ENCODE peak calls at places on chromosomes 13 and 19, in seven cellular contexts. One of them, this sample, is unnamed.

GRCh38 chr19:50427997-50428425 is 4.7 kb upstream of the MYBPC2 start:
- DNase-seq in H1: peak
- DNase-seq in SK-N-SH: no peak
- DNase-seq in GM12878: no peak
- DNase-seq in HCT116: no peak
- DNase-seq in HepG2: no peak
- DNase-seq in K562: no peak
- DNase-seq in this sample: no peak

GRCh38 chr13:31517599-31517998 is 221.7 kb upstream of the RXFP2 start:
- DNase-seq in H1: no peak
- DNase-seq in SK-N-SH: no peak
- DNase-seq in GM12878: no peak
- DNase-seq in HCT116: no peak
- DNase-seq in HepG2: no peak
- DNase-seq in K562: no peak
- DNase-seq in this sample: no peak

GRCh38 chr13:98877466-98877865 is 100.4 kb downstream of the DOCK9 start:
- DNase-seq in H1: no peak
- DNase-seq in SK-N-SH: no peak
- DNase-seq in GM12878: no peak
- DNase-seq in HCT116: no peak
- DNase-seq in HepG2: no peak
- DNase-seq in K562: no peak
- DNase-seq in this sample: no peak

GRCh38 chr19:15112385-15112784 is 5.2 kb downstream of the SYDE1 start:
- DNase-seq in H1: no peak
- DNase-seq in SK-N-SH: peak
- DNase-seq in GM12878: no peak
- DNase-seq in HCT116: peak
- DNase-seq in HepG2: peak
- DNase-seq in K562: peak
- DNase-seq in this sample: no peak

GRCh38 chr13:46756977-46757376 is 40.0 kb downstream of the ESD start:
- DNase-seq in H1: no peak
- DNase-seq in SK-N-SH: no peak
- DNase-seq in GM12878: no peak
- DNase-seq in HCT116: no peak
- DNase-seq in HepG2: no peak
- DNase-seq in K562: no peak
- DNase-seq in this sample: no peak

GRCh38 chr13:98108330-98108729 is 34.6 kb upstream of the FARP1 start:
- DNase-seq in H1: no peak
- DNase-seq in SK-N-SH: no peak
- DNase-seq in GM12878: no peak
- DNase-seq in HCT116: no peak
- DNase-seq in HepG2: no peak
- DNase-seq in K562: no peak
- DNase-seq in this sample: no peak

GRCh38 chr19:35784401-35785086 is 9.2 kb downstream of the ARHGAP33 start:
- DNase-seq in H1: peak
- DNase-seq in SK-N-SH: no peak
- DNase-seq in GM12878: no peak
- DNase-seq in HCT116: no peak
- DNase-seq in HepG2: no peak
- DNase-seq in K562: no peak
- DNase-seq in this sample: no peak

GRCh38 chr19:49805822-49806612 is 7.1 kb downstream of the FUZ start:
- DNase-seq in H1: no peak
- DNase-seq in SK-N-SH: no peak
- DNase-seq in GM12878: no peak
- DNase-seq in HCT116: no peak
- DNase-seq in HepG2: no peak
- DNase-seq in K562: no peak
- DNase-seq in this sample: no peak

GRCh38 chr13:23175920-23176319 is 4.9 kb upstream of the SGCG start:
- DNase-seq in H1: no peak
- DNase-seq in SK-N-SH: no peak
- DNase-seq in GM12878: no peak
- DNase-seq in HCT116: peak
- DNase-seq in HepG2: no peak
- DNase-seq in K562: no peak
- DNase-seq in this sample: no peak

GRCh38 chr13:97911311-97912138 is 42.0 kb upstream of the IPO5 start:
- DNase-seq in H1: no peak
- DNase-seq in SK-N-SH: peak
- DNase-seq in GM12878: no peak
- DNase-seq in HCT116: peak
- DNase-seq in HepG2: peak
- DNase-seq in K562: peak
- DNase-seq in this sample: peak

GRCh38 chr19:41192574-41193419 is at the start of gene CYP2S1:
- DNase-seq in H1: no peak
- DNase-seq in SK-N-SH: no peak
- DNase-seq in GM12878: no peak
- DNase-seq in HCT116: peak
- DNase-seq in HepG2: no peak
- DNase-seq in K562: peak
- DNase-seq in this sample: no peak

GRCh38 chr19:45254044-45254531 is 3.0 kb downstream of the MARK4 start:
- DNase-seq in H1: no peak
- DNase-seq in SK-N-SH: peak
- DNase-seq in GM12878: no peak
- DNase-seq in HCT116: no peak
- DNase-seq in HepG2: no peak
- DNase-seq in K562: peak
- DNase-seq in this sample: no peak

GRCh38 chr13:39779337-39780270 is 124.1 kb downstream of the COG6 start:
- DNase-seq in H1: no peak
- DNase-seq in SK-N-SH: no peak
- DNase-seq in GM12878: no peak
- DNase-seq in HCT116: no peak
- DNase-seq in HepG2: no peak
- DNase-seq in K562: no peak
- DNase-seq in this sample: no peak

GRCh38 chr19:46601318-46602224 is at the start of gene CALM3:
- DNase-seq in H1: no peak
- DNase-seq in SK-N-SH: peak
- DNase-seq in GM12878: no peak
- DNase-seq in HCT116: no peak
- DNase-seq in HepG2: no peak
- DNase-seq in K562: peak
- DNase-seq in this sample: no peak

GRCh38 chr19:11233073-11233472 is 6.3 kb upstream of the ANGPTL8 start:
- DNase-seq in H1: no peak
- DNase-seq in SK-N-SH: no peak
- DNase-seq in GM12878: no peak
- DNase-seq in HCT116: no peak
- DNase-seq in HepG2: no peak
- DNase-seq in K562: no peak
- DNase-seq in this sample: no peak

DNA sequence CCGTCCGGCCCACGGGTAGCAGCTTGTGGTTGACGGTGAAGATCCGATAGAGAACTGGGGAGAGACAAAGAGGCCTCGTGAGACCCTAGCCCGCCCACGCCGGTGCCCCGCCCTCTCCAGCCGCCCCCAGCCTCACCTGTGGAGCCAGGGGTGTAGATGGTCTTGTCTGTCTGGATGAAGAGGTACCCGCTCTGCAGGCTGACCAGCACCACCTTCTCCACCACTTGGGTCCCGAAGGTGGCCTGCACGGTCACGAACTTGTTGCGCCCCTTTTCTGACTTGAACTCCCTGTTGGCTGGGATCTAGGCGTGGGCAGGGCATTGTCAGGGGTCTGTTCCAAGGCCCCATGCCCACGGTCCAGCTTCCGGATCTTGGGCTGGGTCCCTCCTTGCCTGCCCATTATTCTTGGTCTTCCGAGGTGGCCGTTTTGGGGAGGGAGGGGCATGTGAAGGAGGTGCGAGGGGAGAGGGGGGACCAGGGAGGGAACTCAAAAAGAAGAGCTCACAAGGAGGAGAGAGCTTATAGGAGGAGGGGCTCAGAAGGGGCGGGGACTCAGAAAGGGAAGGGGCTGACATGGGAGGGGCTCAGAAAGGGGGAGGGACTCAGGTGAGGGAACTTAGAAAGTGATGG is 2.2 kb downstream of the C3 start:
- DNase-seq in H1: no peak
- DNase-seq in SK-N-SH: no peak
- DNase-seq in GM12878: no peak
- DNase-seq in HCT116: no peak
- DNase-seq in HepG2: no peak
- DNase-seq in K562: peak
- DNase-seq in this sample: no peak
- H3K4me3 ChIP-seq in H1: peak
- H3K4me3 ChIP-seq in SK-N-SH: no peak
- H3K4me3 ChIP-seq in GM12878: no peak
- H3K4me3 ChIP-seq in HCT116: no peak
- H3K4me3 ChIP-seq in HepG2: peak
- H3K4me3 ChIP-seq in K562: peak
- H3K4me3 ChIP-seq in this sample: no peak

DNA sequence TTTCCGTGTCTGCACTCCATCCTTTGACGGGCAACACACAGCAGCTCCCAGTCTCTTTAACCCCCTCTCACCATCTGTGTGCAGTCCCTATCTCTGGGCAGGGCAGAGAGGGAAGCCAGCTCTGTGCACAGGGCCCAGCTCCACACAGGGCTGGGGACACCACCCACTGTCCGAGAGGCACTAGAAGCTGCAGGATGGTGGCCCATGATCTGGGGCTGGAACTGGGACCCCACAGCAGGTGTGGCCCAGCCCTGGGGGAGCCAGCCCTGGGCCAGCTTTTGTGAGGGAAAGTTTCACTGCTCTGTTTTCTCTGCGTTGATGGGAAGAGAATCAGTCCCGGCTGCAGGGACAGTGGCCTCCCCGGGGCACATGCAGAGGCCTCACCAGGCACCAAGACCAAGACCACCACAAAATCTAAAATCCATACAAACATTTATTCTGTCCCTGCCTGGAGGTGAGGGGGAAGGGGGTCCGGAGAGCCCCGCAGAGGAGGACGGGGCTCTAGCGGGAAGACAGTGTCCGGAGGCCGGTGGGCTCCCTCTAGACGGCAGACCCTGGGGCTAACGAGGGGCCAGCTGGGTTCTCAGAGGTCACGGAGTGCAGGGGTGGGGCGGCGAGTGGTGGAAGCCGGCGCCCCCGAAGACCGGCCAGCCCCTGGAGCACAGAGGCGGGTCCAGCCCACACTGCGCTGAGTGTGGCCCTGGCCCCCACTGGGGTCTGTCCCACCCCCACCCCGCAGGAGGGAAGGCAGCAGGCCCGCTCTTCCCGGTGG is 2.9 kb upstream of the ATP8B3 start:
- DNase-seq in H1: no peak
- DNase-seq in SK-N-SH: no peak
- DNase-seq in GM12878: no peak
- DNase-seq in HCT116: no peak
- DNase-seq in HepG2: no peak
- DNase-seq in K562: no peak
- DNase-seq in this sample: no peak
- TF ChIP-seq YY1 in H1: no peak
- TF ChIP-seq YY1 in SK-N-SH: no peak
- TF ChIP-seq YY1 in GM12878: no peak
- TF ChIP-seq YY1 in HCT116: no peak
- TF ChIP-seq YY1 in HepG2: no peak
- TF ChIP-seq YY1 in K562: no peak
- TF ChIP-seq YY1 in this sample: no peak

GRCh38 chr13:45205124-45205523 is 4.3 kb upstream of the KCTD4 start:
- DNase-seq in H1: no peak
- DNase-seq in SK-N-SH: no peak
- DNase-seq in GM12878: no peak
- DNase-seq in HCT116: no peak
- DNase-seq in HepG2: no peak
- DNase-seq in K562: no peak
- DNase-seq in this sample: no peak

GRCh38 chr13:45209229-45209628 is 8.4 kb upstream of the KCTD4 start:
- DNase-seq in H1: no peak
- DNase-seq in SK-N-SH: no peak
- DNase-seq in GM12878: no peak
- DNase-seq in HCT116: no peak
- DNase-seq in HepG2: no peak
- DNase-seq in K562: no peak
- DNase-seq in this sample: no peak

GRCh38 chr13:45208132-45208531 is 7.3 kb upstream of the KCTD4 start:
- DNase-seq in H1: no peak
- DNase-seq in SK-N-SH: no peak
- DNase-seq in GM12878: no peak
- DNase-seq in HCT116: no peak
- DNase-seq in HepG2: no peak
- DNase-seq in K562: no peak
- DNase-seq in this sample: no peak

GRCh38 chr13:45207319-45207718 is 6.5 kb upstream of the KCTD4 start:
- DNase-seq in H1: no peak
- DNase-seq in SK-N-SH: no peak
- DNase-seq in GM12878: no peak
- DNase-seq in HCT116: no peak
- DNase-seq in HepG2: no peak
- DNase-seq in K562: no peak
- DNase-seq in this sample: no peak

DNA sequence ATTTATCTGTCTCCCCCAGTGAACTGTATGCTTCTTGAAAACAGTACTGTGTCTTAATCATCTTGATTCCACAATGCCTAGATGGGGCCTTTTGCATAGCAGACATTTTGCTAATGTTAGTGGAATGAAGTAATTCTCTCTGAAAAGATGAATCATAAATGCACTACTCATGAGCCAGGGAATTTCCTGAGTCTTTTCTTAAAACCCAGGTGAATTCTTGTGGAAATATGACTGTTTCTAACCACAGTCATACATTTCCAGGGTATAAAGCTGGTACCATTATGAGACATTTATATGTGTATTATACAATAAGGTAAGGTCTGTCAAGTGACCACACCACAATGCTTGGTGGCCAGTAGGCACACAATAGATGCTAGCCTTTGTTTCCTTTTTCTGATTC is 5.5 kb upstream of the KCTD4 start:
- DNase-seq in H1: no peak
- DNase-seq in SK-N-SH: no peak
- DNase-seq in GM12878: peak
- DNase-seq in HCT116: peak
- DNase-seq in HepG2: no peak
- DNase-seq in K562: no peak
- DNase-seq in this sample: no peak
- H3K4me3 ChIP-seq in H1: no peak
- H3K4me3 ChIP-seq in SK-N-SH: no peak
- H3K4me3 ChIP-seq in GM12878: peak
- H3K4me3 ChIP-seq in HCT116: peak
- H3K4me3 ChIP-seq in HepG2: no peak
- H3K4me3 ChIP-seq in K562: no peak
- H3K4me3 ChIP-seq in this sample: no peak

DNA sequence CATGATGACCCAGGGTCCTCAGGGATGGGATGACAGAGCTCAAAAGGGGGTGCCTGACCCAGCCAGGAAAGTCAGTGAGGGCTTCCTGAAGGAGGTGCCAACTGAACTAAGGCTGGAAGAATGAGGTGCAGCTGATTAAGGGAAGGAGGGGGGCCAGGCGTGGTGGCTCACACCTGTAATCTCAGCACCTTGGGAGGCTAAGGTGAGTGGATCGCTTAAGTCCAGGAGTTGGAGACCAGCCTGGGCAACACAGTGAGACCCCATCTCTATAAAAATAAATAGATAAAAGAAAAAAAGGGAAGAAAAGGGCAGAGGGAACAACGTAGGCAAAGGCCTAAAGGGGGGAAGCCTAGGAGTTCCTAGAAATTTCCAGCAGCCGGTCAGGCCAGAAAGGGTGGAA is 9.1 kb upstream of the LYPD3 start:
- DNase-seq in H1: no peak
- DNase-seq in SK-N-SH: no peak
- DNase-seq in GM12878: no peak
- DNase-seq in HCT116: no peak
- DNase-seq in HepG2: no peak
- DNase-seq in K562: no peak
- DNase-seq in this sample: no peak
- TF ChIP-seq YY1 in H1: no peak
- TF ChIP-seq YY1 in SK-N-SH: no peak
- TF ChIP-seq YY1 in GM12878: no peak
- TF ChIP-seq YY1 in HCT116: no peak
- TF ChIP-seq YY1 in HepG2: no peak
- TF ChIP-seq YY1 in K562: no peak
- TF ChIP-seq YY1 in this sample: no peak